ENCODE peak calls at places on chromosomes 13 and 19, in six cellular contexts. One of them, this sample, is unnamed.
A peak's percentile ranks its signal among the peaks of the same experiment; 100 is the strongest.

GRCh38 chr19:52992109-52993004 is 21.4 kb upstream of the ERVV-1 start:
- DNase-seq in IMR-90: no peak
- DNase-seq in neuronal stem cell: no peak
- DNase-seq in H1: no peak
- DNase-seq in mesendoderm: peak; percentile 21
- DNase-seq in mesenchymal stem cell: peak; percentile 23
- DNase-seq in this sample: peak; percentile 46

GRCh38 chr19:48145596-48146254 is 24.4 kb downstream of the LIG1 start:
- DNase-seq in H1: no peak
- DNase-seq in mesenchymal stem cell: no peak
- DNase-seq in neuronal stem cell: no peak
- DNase-seq in mesendoderm: no peak
- DNase-seq in IMR-90: no peak
- DNase-seq in this sample: no peak

GRCh38 chr19:49528211-49528771 is 488 bp downstream of the RCN3 start:
- DNase-seq in neuronal stem cell: no peak
- DNase-seq in mesendoderm: peak; percentile 31
- DNase-seq in H1: no peak
- DNase-seq in mesenchymal stem cell: peak; percentile 58
- DNase-seq in IMR-90: peak; percentile 30
- DNase-seq in this sample: no peak

GRCh38 chr13:50055454-50055853 is 40.2 kb downstream of the KCNRG start:
- DNase-seq in H1: no peak
- DNase-seq in mesenchymal stem cell: no peak
- DNase-seq in mesendoderm: no peak
- DNase-seq in IMR-90: no peak
- DNase-seq in neuronal stem cell: no peak
- DNase-seq in this sample: no peak

GRCh38 chr19:17294051-17294891 is 9.0 kb downstream of the ABHD8 start:
- DNase-seq in mesenchymal stem cell: no peak
- DNase-seq in mesendoderm: peak; percentile 77
- DNase-seq in IMR-90: no peak
- DNase-seq in H1: no peak
- DNase-seq in neuronal stem cell: no peak
- DNase-seq in this sample: peak; percentile 88

GRCh38 chr19:29943615-29944014 is 1.6 kb downstream of the URI1 start:
- DNase-seq in IMR-90: no peak
- DNase-seq in H1: no peak
- DNase-seq in neuronal stem cell: no peak
- DNase-seq in mesenchymal stem cell: peak; percentile 15
- DNase-seq in mesendoderm: no peak
- DNase-seq in this sample: no peak

GRCh38 chr19:5718032-5718578 is 1.8 kb downstream of the LONP1 start:
- DNase-seq in mesenchymal stem cell: peak; percentile 86
- DNase-seq in mesendoderm: no peak
- DNase-seq in neuronal stem cell: no peak
- DNase-seq in IMR-90: peak; percentile 72
- DNase-seq in H1: no peak
- DNase-seq in this sample: no peak

GRCh38 chr13:46541210-46541609 is 11.8 kb upstream of the LRCH1 start:
- DNase-seq in mesendoderm: no peak
- DNase-seq in IMR-90: no peak
- DNase-seq in H1: no peak
- DNase-seq in mesenchymal stem cell: no peak
- DNase-seq in neuronal stem cell: no peak
- DNase-seq in this sample: no peak

GRCh38 chr19:54684537-54684936 is 21.8 kb downstream of the LILRB4 start:
- DNase-seq in mesendoderm: peak; percentile 11
- DNase-seq in neuronal stem cell: no peak
- DNase-seq in IMR-90: no peak
- DNase-seq in mesenchymal stem cell: no peak
- DNase-seq in H1: no peak
- DNase-seq in this sample: no peak

GRCh38 chr13:99218969-99219368 is 18.3 kb downstream of the UBAC2 start:
- DNase-seq in H1: no peak
- DNase-seq in IMR-90: no peak
- DNase-seq in neuronal stem cell: no peak
- DNase-seq in mesendoderm: no peak
- DNase-seq in mesenchymal stem cell: no peak
- DNase-seq in this sample: no peak

GRCh38 chr19:7748756-7749155 is 1.4 kb upstream of the CD209 start:
- DNase-seq in mesendoderm: peak; percentile 88
- DNase-seq in mesenchymal stem cell: peak; percentile 9
- DNase-seq in neuronal stem cell: no peak
- DNase-seq in H1: peak; percentile 51
- DNase-seq in IMR-90: peak; percentile 7
- DNase-seq in this sample: peak; percentile 86

GRCh38 chr13:90918551-90918950 is 428.9 kb upstream of the MIR17HG start:
- DNase-seq in IMR-90: peak; percentile 12
- DNase-seq in mesendoderm: peak; percentile 42
- DNase-seq in mesenchymal stem cell: peak; percentile 93
- DNase-seq in neuronal stem cell: no peak
- DNase-seq in H1: no peak
- DNase-seq in this sample: no peak

GRCh38 chr19:41409288-41409687 is 11.7 kb downstream of the BCKDHA start:
- DNase-seq in IMR-90: peak; percentile 40
- DNase-seq in mesendoderm: peak; percentile 81
- DNase-seq in H1: no peak
- DNase-seq in mesenchymal stem cell: peak; percentile 34
- DNase-seq in neuronal stem cell: no peak
- DNase-seq in this sample: peak; percentile 37

GRCh38 chr19:6772028-6772865 is at the start of gene VAV1:
- DNase-seq in neuronal stem cell: no peak
- DNase-seq in mesendoderm: no peak
- DNase-seq in mesenchymal stem cell: no peak
- DNase-seq in H1: no peak
- DNase-seq in IMR-90: no peak
- DNase-seq in this sample: peak; percentile 46

GRCh38 chr13:91247768-91248167 is 99.7 kb upstream of the MIR17HG start:
- DNase-seq in mesenchymal stem cell: peak; percentile 19
- DNase-seq in H1: no peak
- DNase-seq in neuronal stem cell: peak; percentile 6
- DNase-seq in IMR-90: no peak
- DNase-seq in mesendoderm: no peak
- DNase-seq in this sample: no peak

GRCh38 chr19:46755853-46756543 is 9.7 kb upstream of the STRN4 start:
- DNase-seq in IMR-90: no peak
- DNase-seq in mesendoderm: no peak
- DNase-seq in H1: no peak
- DNase-seq in mesenchymal stem cell: no peak
- DNase-seq in neuronal stem cell: no peak
- DNase-seq in this sample: no peak

GRCh38 chr13:23510979-23511735 is 59.1 kb upstream of the TNFRSF19 start:
- DNase-seq in H1: no peak
- DNase-seq in neuronal stem cell: no peak
- DNase-seq in mesendoderm: peak; percentile 76
- DNase-seq in mesenchymal stem cell: peak; percentile 24
- DNase-seq in IMR-90: peak; percentile 75
- DNase-seq in this sample: no peak

GRCh38 chr19:929523-930258 is 3.9 kb downstream of the ARID3A start:
- DNase-seq in neuronal stem cell: no peak
- DNase-seq in mesenchymal stem cell: no peak
- DNase-seq in mesendoderm: no peak
- DNase-seq in IMR-90: no peak
- DNase-seq in H1: no peak
- DNase-seq in this sample: no peak
- H3K79me1 ChIP-seq in neuronal stem cell: peaks cover 25% of the 10 kb centered on the region
- H3K79me1 ChIP-seq in mesenchymal stem cell: no peaks in the 10 kb centered on the region
- H3K79me1 ChIP-seq in mesendoderm: peaks cover 6% of the 10 kb centered on the region
- H3K79me1 ChIP-seq in IMR-90: peaks cover 19% of the 10 kb centered on the region
- H3K79me1 ChIP-seq in H1: peaks cover 6% of the 10 kb centered on the region
- H3K79me1 ChIP-seq in this sample: peaks cover 2% of the 10 kb centered on the region

GRCh38 chr19:43950834-43951626 is at the start of gene ZNF221:
- DNase-seq in mesenchymal stem cell: peak; percentile 99
- DNase-seq in H1: peak; percentile 87
- DNase-seq in mesendoderm: peak; percentile 99
- DNase-seq in IMR-90: peak; percentile 99
- DNase-seq in neuronal stem cell: peak; percentile 91
- DNase-seq in this sample: peak; percentile 95
- H3K79me1 ChIP-seq in mesenchymal stem cell: peaks cover 16% of the 10 kb centered on the region
- H3K79me1 ChIP-seq in H1: peaks cover 2% of the 10 kb centered on the region
- H3K79me1 ChIP-seq in mesendoderm: no peaks in the 10 kb centered on the region
- H3K79me1 ChIP-seq in IMR-90: peaks cover 8% of the 10 kb centered on the region
- H3K79me1 ChIP-seq in neuronal stem cell: peaks cover 3% of the 10 kb centered on the region
- H3K79me1 ChIP-seq in this sample: peaks cover 4% of the 10 kb centered on the region

GRCh38 chr13:34672631-34673030 is 269.4 kb upstream of the NBEA start:
- DNase-seq in mesenchymal stem cell: no peak
- DNase-seq in IMR-90: no peak
- DNase-seq in neuronal stem cell: no peak
- DNase-seq in mesendoderm: peak; percentile 6
- DNase-seq in H1: no peak
- DNase-seq in this sample: no peak

GRCh38 chr13:34671136-34671535 is 270.9 kb upstream of the NBEA start:
- DNase-seq in neuronal stem cell: no peak
- DNase-seq in mesenchymal stem cell: no peak
- DNase-seq in H1: no peak
- DNase-seq in IMR-90: no peak
- DNase-seq in mesendoderm: no peak
- DNase-seq in this sample: no peak

DNA sequence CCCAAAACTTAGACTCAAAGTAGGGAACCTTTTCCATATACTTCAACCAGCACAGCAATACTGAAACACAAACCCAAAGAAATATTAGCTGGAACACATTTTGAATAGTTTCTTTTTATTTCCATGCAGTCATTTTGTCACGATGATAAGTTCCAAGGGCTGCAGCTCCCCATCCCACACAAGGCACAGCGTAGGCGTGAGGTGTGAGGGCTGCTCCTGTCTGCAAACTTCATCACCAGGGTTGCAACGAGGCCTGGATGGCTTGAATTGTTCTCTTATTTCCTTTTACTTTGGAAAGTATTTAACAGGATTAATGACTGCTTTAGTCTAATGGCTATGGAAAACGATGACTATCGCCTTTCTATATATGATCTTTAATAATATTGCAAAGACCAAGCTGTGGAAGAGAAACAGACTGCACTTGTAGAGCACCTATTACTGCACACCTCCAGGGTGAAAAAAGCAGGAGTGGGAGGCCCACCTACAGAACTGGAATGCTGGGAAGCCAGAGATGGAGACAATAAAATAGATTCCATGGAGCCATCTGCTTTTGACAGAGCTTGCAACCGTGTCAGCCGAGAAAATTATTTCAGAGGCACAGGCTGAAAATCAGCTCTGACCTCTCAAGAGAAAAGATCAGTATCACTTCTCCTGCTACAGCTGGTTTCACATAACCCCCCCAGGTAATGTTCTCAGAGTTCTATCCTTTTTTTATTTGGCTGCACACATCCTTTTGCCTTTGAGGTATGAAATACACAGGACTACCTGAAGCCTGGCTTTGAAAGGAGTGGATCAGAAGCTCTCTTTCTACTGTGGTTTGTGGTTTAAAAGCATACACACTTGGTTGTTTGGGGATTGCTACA is 274.5 kb upstream of the NBEA start:
- DNase-seq in IMR-90: no peak
- DNase-seq in mesendoderm: no peak
- DNase-seq in neuronal stem cell: no peak
- DNase-seq in mesenchymal stem cell: no peak
- DNase-seq in H1: no peak
- DNase-seq in this sample: no peak
- H3K79me1 ChIP-seq in IMR-90: no peaks in the 10 kb centered on the region
- H3K79me1 ChIP-seq in mesendoderm: no peaks in the 10 kb centered on the region
- H3K79me1 ChIP-seq in neuronal stem cell: no peaks in the 10 kb centered on the region
- H3K79me1 ChIP-seq in mesenchymal stem cell: no peaks in the 10 kb centered on the region
- H3K79me1 ChIP-seq in H1: no peaks in the 10 kb centered on the region
- H3K79me1 ChIP-seq in this sample: no peaks in the 10 kb centered on the region

GRCh38 chr19:932647-933552 is 7.1 kb downstream of the ARID3A start:
- DNase-seq in mesenchymal stem cell: peak; percentile 95
- DNase-seq in H1: no peak
- DNase-seq in mesendoderm: no peak
- DNase-seq in IMR-90: peak; percentile 94
- DNase-seq in neuronal stem cell: no peak
- DNase-seq in this sample: peak; percentile 76

GRCh38 chr19:931860-932646 is 6.2 kb downstream of the ARID3A start:
- DNase-seq in H1: no peak
- DNase-seq in mesenchymal stem cell: peak; percentile 28
- DNase-seq in neuronal stem cell: no peak
- DNase-seq in IMR-90: no peak
- DNase-seq in mesendoderm: no peak
- DNase-seq in this sample: no peak

GRCh38 chr19:934865-935422 is 9.1 kb downstream of the ARID3A start:
- DNase-seq in mesenchymal stem cell: no peak
- DNase-seq in H1: no peak
- DNase-seq in neuronal stem cell: no peak
- DNase-seq in mesendoderm: no peak
- DNase-seq in IMR-90: peak; percentile 49
- DNase-seq in this sample: no peak

GRCh38 chr19:934197-934840 is 8.5 kb downstream of the ARID3A start:
- DNase-seq in H1: no peak
- DNase-seq in mesenchymal stem cell: no peak
- DNase-seq in IMR-90: no peak
- DNase-seq in mesendoderm: no peak
- DNase-seq in neuronal stem cell: no peak
- DNase-seq in this sample: no peak

GRCh38 chr19:933553-933882 is 7.7 kb downstream of the ARID3A start:
- DNase-seq in H1: no peak
- DNase-seq in mesendoderm: no peak
- DNase-seq in IMR-90: no peak
- DNase-seq in mesenchymal stem cell: no peak
- DNase-seq in neuronal stem cell: no peak
- DNase-seq in this sample: no peak
- H3K79me1 ChIP-seq in H1: peaks cover 7% of the 10 kb centered on the region
- H3K79me1 ChIP-seq in mesendoderm: peaks cover 6% of the 10 kb centered on the region
- H3K79me1 ChIP-seq in IMR-90: peaks cover 24% of the 10 kb centered on the region
- H3K79me1 ChIP-seq in mesenchymal stem cell: no peaks in the 10 kb centered on the region
- H3K79me1 ChIP-seq in neuronal stem cell: peaks cover 35% of the 10 kb centered on the region
- H3K79me1 ChIP-seq in this sample: peaks cover 2% of the 10 kb centered on the region

GRCh38 chr19:13842294-13843103 is 34.4 kb upstream of the NANOS3 start:
- DNase-seq in neuronal stem cell: no peak
- DNase-seq in mesendoderm: peak; percentile 63
- DNase-seq in mesenchymal stem cell: peak; percentile 87
- DNase-seq in H1: no peak
- DNase-seq in IMR-90: peak; percentile 65
- DNase-seq in this sample: peak; percentile 56
- H3K79me1 ChIP-seq in neuronal stem cell: peaks cover 13% of the 10 kb centered on the region
- H3K79me1 ChIP-seq in mesendoderm: peaks cover 9% of the 10 kb centered on the region
- H3K79me1 ChIP-seq in mesenchymal stem cell: peaks cover 4% of the 10 kb centered on the region
- H3K79me1 ChIP-seq in H1: no peaks in the 10 kb centered on the region
- H3K79me1 ChIP-seq in IMR-90: peaks cover 12% of the 10 kb centered on the region
- H3K79me1 ChIP-seq in this sample: no peaks in the 10 kb centered on the region

DNA sequence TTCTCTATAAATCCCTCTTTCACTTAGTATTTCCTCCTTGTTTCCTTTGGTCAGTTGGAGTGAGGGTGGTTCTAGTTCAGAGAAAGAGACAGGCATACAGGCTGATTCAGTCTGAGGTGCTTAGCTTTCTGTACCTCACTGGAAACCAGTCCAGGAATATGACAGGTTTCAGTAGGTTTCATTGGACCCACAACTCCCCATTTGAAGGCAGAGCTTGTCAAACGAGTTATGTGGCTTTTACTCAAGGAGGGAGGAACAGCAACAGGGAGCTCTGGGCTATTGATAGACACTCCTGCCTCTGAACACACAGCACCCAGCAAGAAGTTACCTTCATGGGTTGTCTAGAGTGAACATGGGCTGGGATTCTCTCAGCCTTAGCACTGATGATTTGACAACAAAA is 14.5 kb downstream of the ACTN4 start:
- DNase-seq in mesendoderm: peak; percentile 68
- DNase-seq in mesenchymal stem cell: no peak
- DNase-seq in neuronal stem cell: no peak
- DNase-seq in H1: no peak
- DNase-seq in IMR-90: no peak
- DNase-seq in this sample: no peak
- H3K79me1 ChIP-seq in mesendoderm: peaks cover 8% of the 10 kb centered on the region
- H3K79me1 ChIP-seq in mesenchymal stem cell: no peaks in the 10 kb centered on the region
- H3K79me1 ChIP-seq in neuronal stem cell: peaks cover 4% of the 10 kb centered on the region
- H3K79me1 ChIP-seq in H1: peaks cover 30% of the 10 kb centered on the region
- H3K79me1 ChIP-seq in IMR-90: peaks cover 5% of the 10 kb centered on the region
- H3K79me1 ChIP-seq in this sample: no peaks in the 10 kb centered on the region

GRCh38 chr13:110410906-110411305 is 103.8 kb downstream of the COL4A2 start:
- DNase-seq in mesendoderm: no peak
- DNase-seq in neuronal stem cell: no peak
- DNase-seq in IMR-90: no peak
- DNase-seq in mesenchymal stem cell: peak; percentile 45
- DNase-seq in H1: no peak
- DNase-seq in this sample: no peak
- H3K79me1 ChIP-seq in mesendoderm: peaks cover 1% of the 10 kb centered on the region
- H3K79me1 ChIP-seq in neuronal stem cell: peaks cover 10% of the 10 kb centered on the region
- H3K79me1 ChIP-seq in IMR-90: peaks cover 63% of the 10 kb centered on the region
- H3K79me1 ChIP-seq in mesenchymal stem cell: peaks cover 22% of the 10 kb centered on the region
- H3K79me1 ChIP-seq in H1: peaks cover 4% of the 10 kb centered on the region
- H3K79me1 ChIP-seq in this sample: no peaks in the 10 kb centered on the region

This sample was measured in H9.